ENCODE peak calls at places on chromosomes 12 and 14, in nine cellular contexts. One of them, this sample, is unnamed.

GRCh38 chr14:102803139-102803538 is 25.9 kb downstream of the TRAF3 start:
- DNase-seq in Peyer's patch: no peak
- DNase-seq in CD8-positive, alpha-beta memory T cell: no peak
- DNase-seq in endothelial cell of umbilical vein: no peak
- DNase-seq in BE2C: no peak
- DNase-seq in Caco-2: no peak
- DNase-seq in heart right ventricle: no peak
- DNase-seq in adrenal gland: no peak
- DNase-seq in spleen: no peak
- DNase-seq in this sample: no peak

GRCh38 chr12:63151898-63152700 is 1.1 kb upstream of the AVPR1A start:
- DNase-seq in Peyer's patch: no peak
- DNase-seq in CD8-positive, alpha-beta memory T cell: no peak
- DNase-seq in endothelial cell of umbilical vein: peak; percentile 51
- DNase-seq in BE2C: peak; percentile 24
- DNase-seq in Caco-2: peak; percentile 40
- DNase-seq in heart right ventricle: peak; percentile 15
- DNase-seq in adrenal gland: peak; percentile 58
- DNase-seq in spleen: no peak
- DNase-seq in this sample: peak; percentile 80

GRCh38 chr12:2126676-2127406 is 74.1 kb downstream of the CACNA1C start:
- DNase-seq in Peyer's patch: no peak
- DNase-seq in CD8-positive, alpha-beta memory T cell: no peak
- DNase-seq in endothelial cell of umbilical vein: no peak
- DNase-seq in BE2C: no peak
- DNase-seq in Caco-2: peak; percentile 22
- DNase-seq in heart right ventricle: no peak
- DNase-seq in adrenal gland: no peak
- DNase-seq in spleen: peak; percentile 37
- DNase-seq in this sample: no peak

GRCh38 chr12:67161322-67161918 is 107.7 kb upstream of the CAND1 start:
- DNase-seq in Peyer's patch: no peak
- DNase-seq in CD8-positive, alpha-beta memory T cell: no peak
- DNase-seq in endothelial cell of umbilical vein: peak; percentile 39
- DNase-seq in BE2C: peak; percentile 32
- DNase-seq in Caco-2: peak; percentile 37
- DNase-seq in heart right ventricle: no peak
- DNase-seq in adrenal gland: peak; percentile 40
- DNase-seq in spleen: no peak
- DNase-seq in this sample: peak; percentile 22

GRCh38 chr12:79547044-79547734 is 143.6 kb downstream of the PAWR start:
- DNase-seq in Peyer's patch: no peak
- DNase-seq in CD8-positive, alpha-beta memory T cell: no peak
- DNase-seq in endothelial cell of umbilical vein: peak; percentile 84
- DNase-seq in BE2C: no peak
- DNase-seq in Caco-2: peak; percentile 93
- DNase-seq in heart right ventricle: no peak
- DNase-seq in adrenal gland: no peak
- DNase-seq in spleen: no peak
- DNase-seq in this sample: peak; percentile 88

GRCh38 chr14:32808574-32809098 is 130.0 kb upstream of the NPAS3 start:
- DNase-seq in Peyer's patch: no peak
- DNase-seq in CD8-positive, alpha-beta memory T cell: no peak
- DNase-seq in endothelial cell of umbilical vein: peak; percentile 67
- DNase-seq in BE2C: no peak
- DNase-seq in Caco-2: no peak
- DNase-seq in heart right ventricle: no peak
- DNase-seq in adrenal gland: no peak
- DNase-seq in spleen: no peak
- DNase-seq in this sample: no peak

GRCh38 chr12:78753058-78753457 is 111.5 kb upstream of the SYT1 start:
- DNase-seq in Peyer's patch: no peak
- DNase-seq in CD8-positive, alpha-beta memory T cell: no peak
- DNase-seq in endothelial cell of umbilical vein: no peak
- DNase-seq in BE2C: no peak
- DNase-seq in Caco-2: no peak
- DNase-seq in heart right ventricle: no peak
- DNase-seq in adrenal gland: no peak
- DNase-seq in spleen: no peak
- DNase-seq in this sample: no peak

GRCh38 chr12:54723653-54724256 is 75.6 kb upstream of the DCD start:
- DNase-seq in Peyer's patch: no peak
- DNase-seq in CD8-positive, alpha-beta memory T cell: no peak
- DNase-seq in endothelial cell of umbilical vein: peak; percentile 24
- DNase-seq in BE2C: peak; percentile 20
- DNase-seq in Caco-2: no peak
- DNase-seq in heart right ventricle: no peak
- DNase-seq in adrenal gland: no peak
- DNase-seq in spleen: no peak
- DNase-seq in this sample: no peak

GRCh38 chr14:56099081-56099797 is 19.0 kb upstream of the PELI2 start:
- DNase-seq in Peyer's patch: no peak
- DNase-seq in CD8-positive, alpha-beta memory T cell: no peak
- DNase-seq in endothelial cell of umbilical vein: no peak
- DNase-seq in BE2C: no peak
- DNase-seq in Caco-2: peak; percentile 74
- DNase-seq in heart right ventricle: no peak
- DNase-seq in adrenal gland: no peak
- DNase-seq in spleen: no peak
- DNase-seq in this sample: no peak

GRCh38 chr14:44962573-44963528 is 861 bp downstream of the TOGARAM1 start:
- DNase-seq in Peyer's patch: peak; percentile 23
- DNase-seq in CD8-positive, alpha-beta memory T cell: no peak
- DNase-seq in endothelial cell of umbilical vein: peak; percentile 69
- DNase-seq in BE2C: no peak
- DNase-seq in Caco-2: peak; percentile 25
- DNase-seq in heart right ventricle: peak; percentile 60
- DNase-seq in adrenal gland: peak; percentile 55
- DNase-seq in spleen: peak; percentile 92
- DNase-seq in this sample: no peak

GRCh38 chr12:104175726-104176247 is 37.8 kb upstream of the NFYB start:
- DNase-seq in Peyer's patch: no peak
- DNase-seq in CD8-positive, alpha-beta memory T cell: no peak
- DNase-seq in endothelial cell of umbilical vein: no peak
- DNase-seq in BE2C: no peak
- DNase-seq in Caco-2: no peak
- DNase-seq in heart right ventricle: no peak
- DNase-seq in adrenal gland: no peak
- DNase-seq in spleen: no peak
- DNase-seq in this sample: no peak

GRCh38 chr12:94970560-94970959 is 32.9 kb downstream of the NDUFA12 start:
- DNase-seq in Peyer's patch: no peak
- DNase-seq in CD8-positive, alpha-beta memory T cell: no peak
- DNase-seq in endothelial cell of umbilical vein: no peak
- DNase-seq in BE2C: no peak
- DNase-seq in Caco-2: no peak
- DNase-seq in heart right ventricle: no peak
- DNase-seq in adrenal gland: no peak
- DNase-seq in spleen: no peak
- DNase-seq in this sample: no peak

GRCh38 chr14:73209943-73210342 is 27.4 kb upstream of the PAPLN start:
- DNase-seq in Peyer's patch: no peak
- DNase-seq in CD8-positive, alpha-beta memory T cell: no peak
- DNase-seq in endothelial cell of umbilical vein: peak; percentile 83
- DNase-seq in BE2C: no peak
- DNase-seq in Caco-2: no peak
- DNase-seq in heart right ventricle: no peak
- DNase-seq in adrenal gland: no peak
- DNase-seq in spleen: no peak
- DNase-seq in this sample: no peak

GRCh38 chr14:72013606-72014129 is 81.4 kb downstream of the RGS6 start:
- DNase-seq in Peyer's patch: no peak
- DNase-seq in CD8-positive, alpha-beta memory T cell: no peak
- DNase-seq in endothelial cell of umbilical vein: no peak
- DNase-seq in BE2C: no peak
- DNase-seq in Caco-2: no peak
- DNase-seq in heart right ventricle: no peak
- DNase-seq in adrenal gland: no peak
- DNase-seq in spleen: no peak
- DNase-seq in this sample: no peak

GRCh38 chr12:132429932-132430643 is 59.9 kb upstream of the FBRSL1 start:
- DNase-seq in Peyer's patch: peak; percentile 89
- DNase-seq in CD8-positive, alpha-beta memory T cell: peak; percentile 45
- DNase-seq in endothelial cell of umbilical vein: no peak
- DNase-seq in BE2C: peak; percentile 68
- DNase-seq in Caco-2: peak; percentile 76
- DNase-seq in heart right ventricle: no peak
- DNase-seq in adrenal gland: no peak
- DNase-seq in spleen: peak; percentile 95
- DNase-seq in this sample: no peak

GRCh38 chr14:31339743-31340142 is 80.6 kb downstream of the HEATR5A start:
- DNase-seq in Peyer's patch: no peak
- DNase-seq in CD8-positive, alpha-beta memory T cell: no peak
- DNase-seq in endothelial cell of umbilical vein: no peak
- DNase-seq in BE2C: no peak
- DNase-seq in Caco-2: no peak
- DNase-seq in heart right ventricle: no peak
- DNase-seq in adrenal gland: no peak
- DNase-seq in spleen: no peak
- DNase-seq in this sample: no peak

GRCh38 chr12:122064780-122065588 is 13.6 kb upstream of the MLXIP start:
- DNase-seq in Peyer's patch: no peak
- DNase-seq in CD8-positive, alpha-beta memory T cell: no peak
- DNase-seq in endothelial cell of umbilical vein: peak; percentile 69
- DNase-seq in BE2C: peak; percentile 85
- DNase-seq in Caco-2: peak; percentile 88
- DNase-seq in heart right ventricle: peak; percentile 42
- DNase-seq in adrenal gland: no peak
- DNase-seq in spleen: no peak
- DNase-seq in this sample: no peak

DNA sequence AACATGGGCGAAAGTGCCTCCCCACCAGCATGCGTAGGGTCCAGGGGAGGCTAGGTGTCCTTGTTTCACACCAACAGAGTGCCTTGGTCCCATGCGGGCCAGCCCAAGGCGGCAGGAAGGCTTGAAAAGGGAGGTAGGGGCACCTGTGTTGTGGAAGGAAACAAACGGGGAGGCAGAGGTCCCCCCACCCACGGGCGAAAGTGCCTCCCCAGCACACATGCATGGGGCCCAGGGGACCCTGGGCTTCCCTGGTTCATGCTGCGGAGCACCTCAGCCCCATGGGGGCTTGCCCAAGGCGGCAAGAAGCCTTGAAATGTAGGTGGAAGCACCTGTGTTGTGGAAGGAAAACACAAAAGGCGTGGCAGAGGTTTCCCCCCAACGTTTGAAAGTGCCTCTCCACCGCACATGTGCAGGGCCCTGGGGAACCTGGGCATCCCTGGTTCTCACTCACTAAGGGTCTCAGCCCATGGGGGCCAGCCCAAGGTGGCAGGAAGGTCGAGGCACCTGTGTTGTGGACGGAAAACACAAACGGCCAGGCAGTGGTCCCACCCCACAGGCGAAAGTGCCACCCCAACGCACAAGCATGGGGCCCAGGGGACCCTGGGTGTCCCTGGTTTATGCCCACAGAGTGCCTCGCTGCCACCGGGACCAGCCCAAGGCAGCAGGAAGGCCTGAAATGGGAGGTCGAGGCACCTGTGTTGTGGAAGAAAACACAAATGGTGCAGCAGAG is 374.7 kb downstream of the ALG10 start:
- DNase-seq in Peyer's patch: peak; percentile 6
- DNase-seq in CD8-positive, alpha-beta memory T cell: no peak
- DNase-seq in endothelial cell of umbilical vein: no peak
- DNase-seq in BE2C: peak; percentile 3
- DNase-seq in Caco-2: peak; percentile 30
- DNase-seq in heart right ventricle: peak; percentile 3
- DNase-seq in adrenal gland: peak; percentile 9
- DNase-seq in spleen: peak; percentile 41
- DNase-seq in this sample: no peak
- H3K9me3 ChIP-seq in Peyer's patch: peaks cover 28% of the 10 kb centered on the region
- H3K9me3 ChIP-seq in CD8-positive, alpha-beta memory T cell: no peaks in the 10 kb centered on the region
- H3K9me3 ChIP-seq in endothelial cell of umbilical vein: peaks cover 2% of the 10 kb centered on the region
- H3K9me3 ChIP-seq in BE2C: no peaks in the 10 kb centered on the region
- H3K9me3 ChIP-seq in Caco-2: peaks cover 23% of the 10 kb centered on the region
- H3K9me3 ChIP-seq in heart right ventricle: peaks cover 10% of the 10 kb centered on the region
- H3K9me3 ChIP-seq in adrenal gland: no peaks in the 10 kb centered on the region
- H3K9me3 ChIP-seq in spleen: peaks cover 100% of the 10 kb centered on the region
- H3K9me3 ChIP-seq in this sample: no peaks in the 10 kb centered on the region

GRCh38 chr14:91396959-91397815 is 20.4 kb downstream of the CCDC88C start:
- DNase-seq in Peyer's patch: peak; percentile 82
- DNase-seq in CD8-positive, alpha-beta memory T cell: no peak
- DNase-seq in endothelial cell of umbilical vein: peak; percentile 17
- DNase-seq in BE2C: no peak
- DNase-seq in Caco-2: no peak
- DNase-seq in heart right ventricle: no peak
- DNase-seq in adrenal gland: no peak
- DNase-seq in spleen: peak; percentile 91
- DNase-seq in this sample: no peak
- H3K27me3 ChIP-seq in Peyer's patch: no peaks in the 10 kb centered on the region
- H3K27me3 ChIP-seq in CD8-positive, alpha-beta memory T cell: no peaks in the 10 kb centered on the region
- H3K27me3 ChIP-seq in endothelial cell of umbilical vein: no peaks in the 10 kb centered on the region
- H3K27me3 ChIP-seq in BE2C: no peaks in the 10 kb centered on the region
- H3K27me3 ChIP-seq in Caco-2: no peaks in the 10 kb centered on the region
- H3K27me3 ChIP-seq in heart right ventricle: peaks cover 31% of the 10 kb centered on the region
- H3K27me3 ChIP-seq in adrenal gland: no peaks in the 10 kb centered on the region
- H3K27me3 ChIP-seq in spleen: no peaks in the 10 kb centered on the region
- H3K27me3 ChIP-seq in this sample: no peaks in the 10 kb centered on the region

DNA sequence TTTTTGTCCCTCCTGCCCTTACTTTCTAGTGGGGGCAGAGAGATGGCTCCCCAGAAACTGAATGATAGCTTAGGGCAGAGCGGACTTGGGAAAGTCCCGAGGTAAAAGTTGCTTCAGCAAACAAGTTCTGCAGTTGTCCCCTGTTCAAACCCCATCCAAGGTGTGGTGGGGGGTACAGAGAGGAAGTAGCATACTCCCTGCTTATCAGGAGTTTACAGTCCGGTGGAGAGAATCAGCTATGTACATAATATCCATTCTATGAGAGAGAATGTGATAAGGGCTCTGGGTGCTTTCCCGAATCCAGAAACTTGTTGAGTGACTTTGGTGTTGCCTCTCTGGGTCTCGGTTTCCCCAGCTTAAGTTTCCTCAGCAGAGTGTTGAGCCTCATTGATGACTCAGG is 40.4 kb upstream of the VRK1 start:
- DNase-seq in Peyer's patch: no peak
- DNase-seq in CD8-positive, alpha-beta memory T cell: no peak
- DNase-seq in endothelial cell of umbilical vein: no peak
- DNase-seq in BE2C: no peak
- DNase-seq in Caco-2: no peak
- DNase-seq in heart right ventricle: no peak
- DNase-seq in adrenal gland: no peak
- DNase-seq in spleen: no peak
- DNase-seq in this sample: no peak
- H3K9me3 ChIP-seq in Peyer's patch: no peaks in the 10 kb centered on the region
- H3K9me3 ChIP-seq in CD8-positive, alpha-beta memory T cell: no peaks in the 10 kb centered on the region
- H3K9me3 ChIP-seq in endothelial cell of umbilical vein: no peaks in the 10 kb centered on the region
- H3K9me3 ChIP-seq in BE2C: no peaks in the 10 kb centered on the region
- H3K9me3 ChIP-seq in Caco-2: no peaks in the 10 kb centered on the region
- H3K9me3 ChIP-seq in heart right ventricle: no peaks in the 10 kb centered on the region
- H3K9me3 ChIP-seq in adrenal gland: no peaks in the 10 kb centered on the region
- H3K9me3 ChIP-seq in spleen: no peaks in the 10 kb centered on the region
- H3K9me3 ChIP-seq in this sample: no peaks in the 10 kb centered on the region

DNA sequence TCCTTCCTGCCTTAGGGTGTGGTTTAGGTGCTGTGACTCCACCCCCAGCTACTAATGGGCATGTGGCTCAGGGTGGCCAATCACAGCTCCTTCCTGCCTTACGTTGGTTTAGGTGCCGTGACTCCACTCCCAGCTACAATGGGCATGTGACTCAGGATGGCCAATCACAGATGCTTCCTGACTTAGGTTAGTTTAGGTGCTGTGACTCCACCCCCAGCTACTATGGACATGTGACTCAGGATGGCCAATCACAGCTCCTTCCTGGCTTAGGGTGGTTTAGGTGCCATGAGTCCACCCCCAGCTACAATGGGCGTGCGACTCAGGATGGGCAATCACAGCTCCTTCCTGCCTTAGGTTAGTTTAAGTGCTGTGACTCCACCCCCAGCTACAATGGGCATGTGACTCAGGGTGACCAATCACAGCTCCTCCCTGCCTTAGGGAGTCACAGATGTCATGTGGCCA is 163.9 kb downstream of the TBX5 start:
- DNase-seq in Peyer's patch: no peak
- DNase-seq in CD8-positive, alpha-beta memory T cell: no peak
- DNase-seq in endothelial cell of umbilical vein: no peak
- DNase-seq in BE2C: peak; percentile 86
- DNase-seq in Caco-2: peak; percentile 73
- DNase-seq in heart right ventricle: no peak
- DNase-seq in adrenal gland: no peak
- DNase-seq in spleen: no peak
- DNase-seq in this sample: no peak
- H3K27me3 ChIP-seq in Peyer's patch: no peaks in the 10 kb centered on the region
- H3K27me3 ChIP-seq in CD8-positive, alpha-beta memory T cell: no peaks in the 10 kb centered on the region
- H3K27me3 ChIP-seq in endothelial cell of umbilical vein: no peaks in the 10 kb centered on the region
- H3K27me3 ChIP-seq in BE2C: peaks cover 6% of the 10 kb centered on the region
- H3K27me3 ChIP-seq in Caco-2: no peaks in the 10 kb centered on the region
- H3K27me3 ChIP-seq in heart right ventricle: peaks cover 6% of the 10 kb centered on the region
- H3K27me3 ChIP-seq in adrenal gland: peaks cover 20% of the 10 kb centered on the region
- H3K27me3 ChIP-seq in spleen: no peaks in the 10 kb centered on the region
- H3K27me3 ChIP-seq in this sample: no peaks in the 10 kb centered on the region